ENCODE peak calls at places on chromosomes 12 and 14, in ten cellular contexts. One of them, this sample, is unnamed.

GRCh38 chr12:75721790-75722189 is 210.4 kb upstream of the KRR1 start:
- DNase-seq in lower leg skin: no peak
- DNase-seq in stimulated activated CD8-positive, alpha-beta memory T cell treated with anti-CD3 and anti-CD28 coated beads, Interleukin-15, amount 100 ng/mL, for 24 hours: no peak
- DNase-seq in NCI-H774: no peak
- DNase-seq in stimulated activated CD4-positive, alpha-beta T cell treated with anti-CD3 and anti-CD28 coated beads, TNF-alpha, amount 100 ng/mL, for 24 hours: no peak
- DNase-seq in posterior vena cava: no peak
- DNase-seq in ecto neural progenitor cell: no peak
- DNase-seq in SJCRH30: no peak
- DNase-seq in activated CD8-positive, alpha-beta T cell treated with anti-CD3 and anti-CD28 coated beads, Interleukin-2, amount 10 ng/mL, durations not matched to agents 7 days and 5 days: no peak
- DNase-seq in T-helper 9 cell: no peak
- DNase-seq in this sample: no peak

GRCh38 chr14:75278422-75279152 is at the start of gene FOS:
- DNase-seq in lower leg skin: peak
- DNase-seq in stimulated activated CD8-positive, alpha-beta memory T cell treated with anti-CD3 and anti-CD28 coated beads, Interleukin-15, amount 100 ng/mL, for 24 hours: peak
- DNase-seq in NCI-H774: peak
- DNase-seq in stimulated activated CD4-positive, alpha-beta T cell treated with anti-CD3 and anti-CD28 coated beads, TNF-alpha, amount 100 ng/mL, for 24 hours: peak
- DNase-seq in posterior vena cava: peak
- DNase-seq in ecto neural progenitor cell: peak
- DNase-seq in SJCRH30: peak
- DNase-seq in activated CD8-positive, alpha-beta T cell treated with anti-CD3 and anti-CD28 coated beads, Interleukin-2, amount 10 ng/mL, durations not matched to agents 7 days and 5 days: peak
- DNase-seq in T-helper 9 cell: peak
- DNase-seq in this sample: peak

GRCh38 chr12:19707948-19708409 is 268.7 kb downstream of the AEBP2 start:
- DNase-seq in lower leg skin: no peak
- DNase-seq in stimulated activated CD8-positive, alpha-beta memory T cell treated with anti-CD3 and anti-CD28 coated beads, Interleukin-15, amount 100 ng/mL, for 24 hours: no peak
- DNase-seq in NCI-H774: no peak
- DNase-seq in stimulated activated CD4-positive, alpha-beta T cell treated with anti-CD3 and anti-CD28 coated beads, TNF-alpha, amount 100 ng/mL, for 24 hours: no peak
- DNase-seq in posterior vena cava: no peak
- DNase-seq in ecto neural progenitor cell: no peak
- DNase-seq in SJCRH30: peak
- DNase-seq in activated CD8-positive, alpha-beta T cell treated with anti-CD3 and anti-CD28 coated beads, Interleukin-2, amount 10 ng/mL, durations not matched to agents 7 days and 5 days: no peak
- DNase-seq in T-helper 9 cell: no peak
- DNase-seq in this sample: no peak

GRCh38 chr12:132324841-132325732 is 4.3 kb downstream of the GALNT9 start:
- DNase-seq in lower leg skin: no peak
- DNase-seq in stimulated activated CD8-positive, alpha-beta memory T cell treated with anti-CD3 and anti-CD28 coated beads, Interleukin-15, amount 100 ng/mL, for 24 hours: no peak
- DNase-seq in NCI-H774: no peak
- DNase-seq in stimulated activated CD4-positive, alpha-beta T cell treated with anti-CD3 and anti-CD28 coated beads, TNF-alpha, amount 100 ng/mL, for 24 hours: no peak
- DNase-seq in posterior vena cava: no peak
- DNase-seq in ecto neural progenitor cell: no peak
- DNase-seq in SJCRH30: no peak
- DNase-seq in activated CD8-positive, alpha-beta T cell treated with anti-CD3 and anti-CD28 coated beads, Interleukin-2, amount 10 ng/mL, durations not matched to agents 7 days and 5 days: no peak
- DNase-seq in T-helper 9 cell: no peak
- DNase-seq in this sample: no peak

GRCh38 chr14:50061664-50062437 is 54.5 kb downstream of the VCPKMT start:
- DNase-seq in lower leg skin: no peak
- DNase-seq in stimulated activated CD8-positive, alpha-beta memory T cell treated with anti-CD3 and anti-CD28 coated beads, Interleukin-15, amount 100 ng/mL, for 24 hours: no peak
- DNase-seq in NCI-H774: no peak
- DNase-seq in stimulated activated CD4-positive, alpha-beta T cell treated with anti-CD3 and anti-CD28 coated beads, TNF-alpha, amount 100 ng/mL, for 24 hours: no peak
- DNase-seq in posterior vena cava: no peak
- DNase-seq in ecto neural progenitor cell: no peak
- DNase-seq in SJCRH30: peak
- DNase-seq in activated CD8-positive, alpha-beta T cell treated with anti-CD3 and anti-CD28 coated beads, Interleukin-2, amount 10 ng/mL, durations not matched to agents 7 days and 5 days: peak
- DNase-seq in T-helper 9 cell: peak
- DNase-seq in this sample: no peak

GRCh38 chr12:56957229-56958052 is at the start of gene RDH16:
- DNase-seq in lower leg skin: peak
- DNase-seq in stimulated activated CD8-positive, alpha-beta memory T cell treated with anti-CD3 and anti-CD28 coated beads, Interleukin-15, amount 100 ng/mL, for 24 hours: no peak
- DNase-seq in NCI-H774: no peak
- DNase-seq in stimulated activated CD4-positive, alpha-beta T cell treated with anti-CD3 and anti-CD28 coated beads, TNF-alpha, amount 100 ng/mL, for 24 hours: no peak
- DNase-seq in posterior vena cava: no peak
- DNase-seq in ecto neural progenitor cell: peak
- DNase-seq in SJCRH30: no peak
- DNase-seq in activated CD8-positive, alpha-beta T cell treated with anti-CD3 and anti-CD28 coated beads, Interleukin-2, amount 10 ng/mL, durations not matched to agents 7 days and 5 days: no peak
- DNase-seq in T-helper 9 cell: no peak
- DNase-seq in this sample: no peak

GRCh38 chr14:21768116-21768874 is 94.7 kb upstream of the OR4E1 start:
- DNase-seq in lower leg skin: no peak
- DNase-seq in stimulated activated CD8-positive, alpha-beta memory T cell treated with anti-CD3 and anti-CD28 coated beads, Interleukin-15, amount 100 ng/mL, for 24 hours: no peak
- DNase-seq in NCI-H774: no peak
- DNase-seq in stimulated activated CD4-positive, alpha-beta T cell treated with anti-CD3 and anti-CD28 coated beads, TNF-alpha, amount 100 ng/mL, for 24 hours: no peak
- DNase-seq in posterior vena cava: no peak
- DNase-seq in ecto neural progenitor cell: no peak
- DNase-seq in SJCRH30: peak
- DNase-seq in activated CD8-positive, alpha-beta T cell treated with anti-CD3 and anti-CD28 coated beads, Interleukin-2, amount 10 ng/mL, durations not matched to agents 7 days and 5 days: peak
- DNase-seq in T-helper 9 cell: no peak
- DNase-seq in this sample: no peak

GRCh38 chr14:21846227-21846885 is 172.7 kb upstream of the OR4E1 start:
- DNase-seq in lower leg skin: no peak
- DNase-seq in stimulated activated CD8-positive, alpha-beta memory T cell treated with anti-CD3 and anti-CD28 coated beads, Interleukin-15, amount 100 ng/mL, for 24 hours: peak
- DNase-seq in NCI-H774: no peak
- DNase-seq in stimulated activated CD4-positive, alpha-beta T cell treated with anti-CD3 and anti-CD28 coated beads, TNF-alpha, amount 100 ng/mL, for 24 hours: peak
- DNase-seq in posterior vena cava: peak
- DNase-seq in ecto neural progenitor cell: peak
- DNase-seq in SJCRH30: peak
- DNase-seq in activated CD8-positive, alpha-beta T cell treated with anti-CD3 and anti-CD28 coated beads, Interleukin-2, amount 10 ng/mL, durations not matched to agents 7 days and 5 days: peak
- DNase-seq in T-helper 9 cell: peak
- DNase-seq in this sample: no peak

GRCh38 chr14:56145965-56146364 is 27.8 kb downstream of the PELI2 start:
- DNase-seq in lower leg skin: no peak
- DNase-seq in stimulated activated CD8-positive, alpha-beta memory T cell treated with anti-CD3 and anti-CD28 coated beads, Interleukin-15, amount 100 ng/mL, for 24 hours: no peak
- DNase-seq in NCI-H774: no peak
- DNase-seq in stimulated activated CD4-positive, alpha-beta T cell treated with anti-CD3 and anti-CD28 coated beads, TNF-alpha, amount 100 ng/mL, for 24 hours: no peak
- DNase-seq in posterior vena cava: no peak
- DNase-seq in ecto neural progenitor cell: no peak
- DNase-seq in SJCRH30: no peak
- DNase-seq in activated CD8-positive, alpha-beta T cell treated with anti-CD3 and anti-CD28 coated beads, Interleukin-2, amount 10 ng/mL, durations not matched to agents 7 days and 5 days: no peak
- DNase-seq in T-helper 9 cell: no peak
- DNase-seq in this sample: no peak

GRCh38 chr12:65868133-65868705 is 43.9 kb downstream of the HMGA2 start:
- DNase-seq in lower leg skin: no peak
- DNase-seq in stimulated activated CD8-positive, alpha-beta memory T cell treated with anti-CD3 and anti-CD28 coated beads, Interleukin-15, amount 100 ng/mL, for 24 hours: no peak
- DNase-seq in NCI-H774: no peak
- DNase-seq in stimulated activated CD4-positive, alpha-beta T cell treated with anti-CD3 and anti-CD28 coated beads, TNF-alpha, amount 100 ng/mL, for 24 hours: no peak
- DNase-seq in posterior vena cava: no peak
- DNase-seq in ecto neural progenitor cell: no peak
- DNase-seq in SJCRH30: peak
- DNase-seq in activated CD8-positive, alpha-beta T cell treated with anti-CD3 and anti-CD28 coated beads, Interleukin-2, amount 10 ng/mL, durations not matched to agents 7 days and 5 days: no peak
- DNase-seq in T-helper 9 cell: no peak
- DNase-seq in this sample: no peak

GRCh38 chr12:12877789-12878455 is 13.4 kb upstream of the GPRC5A start:
- DNase-seq in lower leg skin: no peak
- DNase-seq in stimulated activated CD8-positive, alpha-beta memory T cell treated with anti-CD3 and anti-CD28 coated beads, Interleukin-15, amount 100 ng/mL, for 24 hours: no peak
- DNase-seq in NCI-H774: no peak
- DNase-seq in stimulated activated CD4-positive, alpha-beta T cell treated with anti-CD3 and anti-CD28 coated beads, TNF-alpha, amount 100 ng/mL, for 24 hours: no peak
- DNase-seq in posterior vena cava: no peak
- DNase-seq in ecto neural progenitor cell: no peak
- DNase-seq in SJCRH30: no peak
- DNase-seq in activated CD8-positive, alpha-beta T cell treated with anti-CD3 and anti-CD28 coated beads, Interleukin-2, amount 10 ng/mL, durations not matched to agents 7 days and 5 days: no peak
- DNase-seq in T-helper 9 cell: no peak
- DNase-seq in this sample: no peak

GRCh38 chr12:95789126-95790024 is 1.2 kb downstream of the NTN4 start:
- DNase-seq in lower leg skin: no peak
- DNase-seq in stimulated activated CD8-positive, alpha-beta memory T cell treated with anti-CD3 and anti-CD28 coated beads, Interleukin-15, amount 100 ng/mL, for 24 hours: no peak
- DNase-seq in NCI-H774: no peak
- DNase-seq in stimulated activated CD4-positive, alpha-beta T cell treated with anti-CD3 and anti-CD28 coated beads, TNF-alpha, amount 100 ng/mL, for 24 hours: no peak
- DNase-seq in posterior vena cava: no peak
- DNase-seq in ecto neural progenitor cell: peak
- DNase-seq in SJCRH30: peak
- DNase-seq in activated CD8-positive, alpha-beta T cell treated with anti-CD3 and anti-CD28 coated beads, Interleukin-2, amount 10 ng/mL, durations not matched to agents 7 days and 5 days: no peak
- DNase-seq in T-helper 9 cell: no peak
- DNase-seq in this sample: no peak

GRCh38 chr12:22100952-22101748 is 55.1 kb downstream of the CMAS start:
- DNase-seq in lower leg skin: no peak
- DNase-seq in stimulated activated CD8-positive, alpha-beta memory T cell treated with anti-CD3 and anti-CD28 coated beads, Interleukin-15, amount 100 ng/mL, for 24 hours: no peak
- DNase-seq in NCI-H774: peak
- DNase-seq in stimulated activated CD4-positive, alpha-beta T cell treated with anti-CD3 and anti-CD28 coated beads, TNF-alpha, amount 100 ng/mL, for 24 hours: no peak
- DNase-seq in posterior vena cava: no peak
- DNase-seq in ecto neural progenitor cell: peak
- DNase-seq in SJCRH30: peak
- DNase-seq in activated CD8-positive, alpha-beta T cell treated with anti-CD3 and anti-CD28 coated beads, Interleukin-2, amount 10 ng/mL, durations not matched to agents 7 days and 5 days: peak
- DNase-seq in T-helper 9 cell: no peak
- DNase-seq in this sample: no peak

GRCh38 chr14:65115615-65116014 is 13.3 kb upstream of the MAX start:
- DNase-seq in lower leg skin: no peak
- DNase-seq in stimulated activated CD8-positive, alpha-beta memory T cell treated with anti-CD3 and anti-CD28 coated beads, Interleukin-15, amount 100 ng/mL, for 24 hours: no peak
- DNase-seq in NCI-H774: no peak
- DNase-seq in stimulated activated CD4-positive, alpha-beta T cell treated with anti-CD3 and anti-CD28 coated beads, TNF-alpha, amount 100 ng/mL, for 24 hours: no peak
- DNase-seq in posterior vena cava: no peak
- DNase-seq in ecto neural progenitor cell: no peak
- DNase-seq in SJCRH30: no peak
- DNase-seq in activated CD8-positive, alpha-beta T cell treated with anti-CD3 and anti-CD28 coated beads, Interleukin-2, amount 10 ng/mL, durations not matched to agents 7 days and 5 days: no peak
- DNase-seq in T-helper 9 cell: no peak
- DNase-seq in this sample: no peak

GRCh38 chr14:35340616-35341453 is 48.7 kb downstream of the PSMA6 start:
- DNase-seq in lower leg skin: no peak
- DNase-seq in stimulated activated CD8-positive, alpha-beta memory T cell treated with anti-CD3 and anti-CD28 coated beads, Interleukin-15, amount 100 ng/mL, for 24 hours: no peak
- DNase-seq in NCI-H774: no peak
- DNase-seq in stimulated activated CD4-positive, alpha-beta T cell treated with anti-CD3 and anti-CD28 coated beads, TNF-alpha, amount 100 ng/mL, for 24 hours: no peak
- DNase-seq in posterior vena cava: peak
- DNase-seq in ecto neural progenitor cell: no peak
- DNase-seq in SJCRH30: no peak
- DNase-seq in activated CD8-positive, alpha-beta T cell treated with anti-CD3 and anti-CD28 coated beads, Interleukin-2, amount 10 ng/mL, durations not matched to agents 7 days and 5 days: no peak
- DNase-seq in T-helper 9 cell: no peak
- DNase-seq in this sample: no peak

GRCh38 chr12:71057330-71057729 is 100.5 kb downstream of the TSPAN8 start:
- DNase-seq in lower leg skin: no peak
- DNase-seq in stimulated activated CD8-positive, alpha-beta memory T cell treated with anti-CD3 and anti-CD28 coated beads, Interleukin-15, amount 100 ng/mL, for 24 hours: no peak
- DNase-seq in NCI-H774: no peak
- DNase-seq in stimulated activated CD4-positive, alpha-beta T cell treated with anti-CD3 and anti-CD28 coated beads, TNF-alpha, amount 100 ng/mL, for 24 hours: no peak
- DNase-seq in posterior vena cava: no peak
- DNase-seq in ecto neural progenitor cell: no peak
- DNase-seq in SJCRH30: peak
- DNase-seq in activated CD8-positive, alpha-beta T cell treated with anti-CD3 and anti-CD28 coated beads, Interleukin-2, amount 10 ng/mL, durations not matched to agents 7 days and 5 days: no peak
- DNase-seq in T-helper 9 cell: no peak
- DNase-seq in this sample: no peak

GRCh38 chr12:57476162-57476992 is 3.3 kb downstream of the ARHGAP9 start:
- DNase-seq in lower leg skin: no peak
- DNase-seq in stimulated activated CD8-positive, alpha-beta memory T cell treated with anti-CD3 and anti-CD28 coated beads, Interleukin-15, amount 100 ng/mL, for 24 hours: no peak
- DNase-seq in NCI-H774: no peak
- DNase-seq in stimulated activated CD4-positive, alpha-beta T cell treated with anti-CD3 and anti-CD28 coated beads, TNF-alpha, amount 100 ng/mL, for 24 hours: peak
- DNase-seq in posterior vena cava: peak
- DNase-seq in ecto neural progenitor cell: no peak
- DNase-seq in SJCRH30: no peak
- DNase-seq in activated CD8-positive, alpha-beta T cell treated with anti-CD3 and anti-CD28 coated beads, Interleukin-2, amount 10 ng/mL, durations not matched to agents 7 days and 5 days: peak
- DNase-seq in T-helper 9 cell: peak
- DNase-seq in this sample: no peak

GRCh38 chr14:35988550-35988949 is 162.4 kb downstream of the BRMS1L start:
- DNase-seq in lower leg skin: no peak
- DNase-seq in stimulated activated CD8-positive, alpha-beta memory T cell treated with anti-CD3 and anti-CD28 coated beads, Interleukin-15, amount 100 ng/mL, for 24 hours: no peak
- DNase-seq in NCI-H774: no peak
- DNase-seq in stimulated activated CD4-positive, alpha-beta T cell treated with anti-CD3 and anti-CD28 coated beads, TNF-alpha, amount 100 ng/mL, for 24 hours: no peak
- DNase-seq in posterior vena cava: no peak
- DNase-seq in ecto neural progenitor cell: no peak
- DNase-seq in SJCRH30: no peak
- DNase-seq in activated CD8-positive, alpha-beta T cell treated with anti-CD3 and anti-CD28 coated beads, Interleukin-2, amount 10 ng/mL, durations not matched to agents 7 days and 5 days: no peak
- DNase-seq in T-helper 9 cell: no peak
- DNase-seq in this sample: no peak

GRCh38 chr12:92075425-92075891 is 70.2 kb downstream of the BTG1 start:
- DNase-seq in lower leg skin: no peak
- DNase-seq in stimulated activated CD8-positive, alpha-beta memory T cell treated with anti-CD3 and anti-CD28 coated beads, Interleukin-15, amount 100 ng/mL, for 24 hours: no peak
- DNase-seq in NCI-H774: no peak
- DNase-seq in stimulated activated CD4-positive, alpha-beta T cell treated with anti-CD3 and anti-CD28 coated beads, TNF-alpha, amount 100 ng/mL, for 24 hours: no peak
- DNase-seq in posterior vena cava: no peak
- DNase-seq in ecto neural progenitor cell: no peak
- DNase-seq in SJCRH30: no peak
- DNase-seq in activated CD8-positive, alpha-beta T cell treated with anti-CD3 and anti-CD28 coated beads, Interleukin-2, amount 10 ng/mL, durations not matched to agents 7 days and 5 days: no peak
- DNase-seq in T-helper 9 cell: no peak
- DNase-seq in this sample: peak

GRCh38 chr12:77324416-77324762 is 259.0 kb upstream of the E2F7 start:
- DNase-seq in lower leg skin: no peak
- DNase-seq in stimulated activated CD8-positive, alpha-beta memory T cell treated with anti-CD3 and anti-CD28 coated beads, Interleukin-15, amount 100 ng/mL, for 24 hours: no peak
- DNase-seq in NCI-H774: no peak
- DNase-seq in stimulated activated CD4-positive, alpha-beta T cell treated with anti-CD3 and anti-CD28 coated beads, TNF-alpha, amount 100 ng/mL, for 24 hours: no peak
- DNase-seq in posterior vena cava: no peak
- DNase-seq in ecto neural progenitor cell: no peak
- DNase-seq in SJCRH30: no peak
- DNase-seq in activated CD8-positive, alpha-beta T cell treated with anti-CD3 and anti-CD28 coated beads, Interleukin-2, amount 10 ng/mL, durations not matched to agents 7 days and 5 days: no peak
- DNase-seq in T-helper 9 cell: no peak
- DNase-seq in this sample: no peak